ENCODE peak calls at places on chromosome 3, in five cellular contexts. L is colonic mucosa, Q is endodermal cell, Y is Karpas-422, X is GM23248. K is an unnamed sample.

GRCh38 chr3:185153170-185153733 is 392 bp upstream of the C3orf70 start:
- DNase-seq in L (peak; percentile 40), Q (peak; percentile 86), Y (no peak), X (no peak), K (no peak)

GRCh38 chr3:105253225-105253624 is 113.5 kb upstream of the ALCAM start:
- DNase-seq in L (no peak), Q (no peak), Y (no peak), X (no peak), K (peak; percentile 47)

GRCh38 chr3:71694358-71694999 is 30.7 kb downstream of the EIF4E3 start:
- DNase-seq in L (peak; percentile 34), Q (no peak), Y (no peak), X (peak; percentile 78), K (peak; percentile 68)

GRCh38 chr3:33636125-33636855 is 81.8 kb downstream of the CLASP2 start:
- DNase-seq in L (no peak), Q (no peak), Y (peak; percentile 88), X (peak; percentile 79), K (peak; percentile 59)

GRCh38 chr3:94314218-94314883 is 251.5 kb downstream of the NSUN3 start:
- DNase-seq in L (no peak), Q (no peak), Y (no peak), X (no peak), K (no peak)

GRCh38 chr3:67540198-67540894 is 114.1 kb downstream of the SUCLG2 start:
- DNase-seq in L (no peak), Q (peak; percentile 58), Y (no peak), X (no peak), K (no peak)

GRCh38 chr3:113684271-113684819 is 12.1 kb downstream of the USF3 start:
- DNase-seq in L (no peak), Q (no peak), Y (no peak), X (no peak), K (no peak)

GRCh38 chr3:149435936-149436885 is 38.3 kb upstream of the TM4SF4 start:
- DNase-seq in L (no peak), Q (no peak), Y (no peak), X (peak; percentile 38), K (no peak)

GRCh38 chr3:107670991-107671390 is 148.2 kb downstream of the BBX start:
- DNase-seq in L (no peak), Q (no peak), Y (no peak), X (peak; percentile 69), K (no peak)

DNA sequence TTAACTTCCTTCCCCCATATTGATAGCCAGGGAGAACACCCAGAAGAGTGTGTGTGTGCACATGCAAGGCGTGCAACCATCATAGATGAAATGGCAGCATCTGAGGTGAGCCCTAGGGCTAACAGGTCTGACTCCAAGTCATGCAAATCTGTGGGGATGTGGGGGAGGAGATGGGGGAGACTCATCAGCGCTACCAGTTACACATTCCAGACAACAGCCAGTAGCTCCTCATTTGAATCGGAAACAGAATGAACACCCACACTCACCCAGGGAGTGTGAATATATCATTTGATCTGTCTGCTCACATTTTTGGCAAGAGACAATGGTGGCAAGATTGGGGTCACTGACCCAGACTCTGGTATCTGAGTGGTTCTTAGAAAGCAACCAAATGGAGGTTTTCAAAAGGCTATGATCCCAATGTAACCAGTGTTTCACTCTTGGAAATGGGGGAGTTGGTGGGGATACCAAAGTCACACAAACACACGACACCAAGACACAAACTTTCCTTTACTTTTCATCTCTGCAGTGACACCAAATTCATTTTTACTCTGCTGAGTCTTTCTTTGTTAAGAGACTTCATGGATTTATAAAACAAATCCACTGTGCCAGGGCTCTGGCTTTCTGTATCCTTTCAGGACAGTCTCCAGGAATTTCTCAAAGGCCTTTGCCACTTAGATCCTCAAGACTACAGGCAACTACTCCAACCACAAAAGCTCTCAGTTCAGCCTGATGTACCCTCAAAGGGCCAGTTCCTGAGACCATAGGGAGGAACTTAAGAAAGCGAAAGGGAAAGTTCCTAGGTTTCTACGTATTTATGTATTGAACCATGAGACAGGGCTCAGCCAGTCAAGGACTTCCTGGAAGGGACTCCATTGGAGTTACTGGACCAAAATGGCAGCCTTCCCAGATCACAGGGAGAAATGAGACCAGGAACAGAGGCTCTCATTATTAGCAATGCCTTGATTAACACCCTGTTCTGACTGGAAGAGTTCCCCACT is 2.2 kb downstream of the CDCP1 start:
- DNase-seq in L (no peak), Q (no peak), Y (no peak), X (no peak), K (peak; percentile 71)
- H3K4me3 ChIP-seq in L (peak overlapping the region; percentile 58), Q (no peak overlapping the region), Y (no peak overlapping the region), X (no peak overlapping the region), K (peak overlapping the region; percentile 29)

GRCh38 chr3:194268659-194269487 is 82.3 kb downstream of the CPN2 start:
- DNase-seq in L (no peak), Q (peak; percentile 38), Y (no peak), X (no peak), K (no peak)
- H3K4me1 ChIP-seq in L (no peaks in the 10 kb centered on the region), Q (peaks cover 7% of the 10 kb centered on the region), Y (no peaks in the 10 kb centered on the region), X (peaks cover 25% of the 10 kb centered on the region), K (peaks cover 29% of the 10 kb centered on the region)

DNA sequence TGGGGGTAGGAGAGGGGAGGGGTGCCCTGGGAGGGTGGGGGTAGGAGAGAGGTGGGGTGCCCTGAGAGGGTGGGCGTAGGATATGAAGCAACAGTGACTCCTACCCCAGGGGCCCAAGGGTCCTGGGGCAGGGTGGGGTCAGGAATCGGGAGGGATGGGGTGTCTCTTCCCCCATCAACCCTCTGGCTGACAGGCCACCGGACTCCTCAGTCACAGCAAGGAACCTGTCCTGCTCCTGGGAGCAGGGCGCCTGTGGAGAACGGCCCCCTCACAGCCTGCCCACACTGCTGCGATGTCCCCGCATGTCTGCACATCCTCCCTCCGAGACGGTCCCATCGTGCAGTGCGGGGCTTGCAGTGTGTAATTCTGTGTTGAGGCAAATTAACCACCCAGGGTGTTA is 2.7 kb downstream of the TM4SF19 start:
- DNase-seq in L (no peak), Q (peak; percentile 37), Y (no peak), X (no peak), K (no peak)
- H3K9ac ChIP-seq in L (no peak overlapping the region), Q (no peak overlapping the region), Y (no peak overlapping the region), X (no peak overlapping the region), K (no peak overlapping the region)

GRCh38 chr3:101081446-101081845 is 88.2 kb upstream of the ABI3BP start:
- DNase-seq in L (no peak), Q (no peak), Y (no peak), X (no peak), K (no peak)
- H3K4me3 ChIP-seq in L (no peak overlapping the region), Q (no peak overlapping the region), Y (no peak overlapping the region), X (no peak overlapping the region), K (no peak overlapping the region)

GRCh38 chr3:123684636-123685035 is 99.8 kb upstream of the HACD2 start:
- DNase-seq in L (no peak), Q (no peak), Y (no peak), X (no peak), K (no peak)
- H3K4me1 ChIP-seq in L (no peaks in the 10 kb centered on the region), Q (no peaks in the 10 kb centered on the region), Y (no peaks in the 10 kb centered on the region), X (peaks cover 22% of the 10 kb centered on the region), K (peaks cover 31% of the 10 kb centered on the region)

DNA sequence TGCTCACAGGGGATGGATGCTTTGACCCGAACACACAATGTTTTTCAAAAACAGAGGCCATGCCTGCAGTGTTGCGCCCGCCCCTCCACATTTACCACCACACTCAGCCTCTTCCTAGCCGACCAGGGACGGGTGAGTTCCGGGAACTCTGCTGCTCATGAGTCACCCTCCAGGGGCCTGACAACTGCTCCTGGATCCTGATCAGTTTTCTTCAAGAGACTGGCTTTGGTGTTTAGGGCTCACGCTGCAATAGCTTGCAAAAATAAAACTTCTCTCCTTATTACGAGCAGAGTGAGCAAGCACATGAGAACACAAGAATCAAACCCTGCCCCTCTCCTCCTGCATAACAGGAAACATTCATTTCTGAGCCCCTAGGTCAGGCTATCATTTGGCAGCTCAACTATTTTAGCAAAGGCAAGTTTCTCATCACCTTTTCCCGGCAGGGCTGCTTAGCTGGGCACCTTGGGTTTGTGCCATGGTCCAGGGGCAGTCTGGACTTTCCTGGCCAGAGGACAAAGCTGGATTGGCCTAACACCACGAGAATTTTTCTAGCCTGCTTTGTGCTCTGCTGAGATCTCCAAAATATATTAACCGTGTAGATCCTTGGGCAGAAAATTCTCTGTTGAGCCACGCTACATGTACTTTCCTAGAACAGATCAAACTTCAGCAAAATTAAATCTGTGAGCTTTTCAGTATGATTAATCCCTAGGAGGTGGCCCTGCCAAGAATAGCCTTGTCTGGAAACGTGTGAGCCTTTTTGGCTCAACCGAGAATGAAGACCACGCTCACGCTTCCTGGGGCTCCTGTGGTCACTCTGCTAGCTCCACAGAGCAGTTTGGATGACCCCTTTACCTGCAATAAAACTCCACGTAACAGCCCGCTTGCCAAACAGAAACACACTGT is 52.7 kb upstream of the SPATA12 start:
- DNase-seq in L (peak; percentile 46), Q (peak; percentile 71), Y (peak; percentile 61), X (peak; percentile 94), K (peak; percentile 88)
- H3K9ac ChIP-seq in L (no peak overlapping the region), Q (no peak overlapping the region), Y (peak overlapping the region; percentile 55), X (peak overlapping the region; percentile 75), K (peak overlapping the region; percentile 69)

GRCh38 chr3:157819415-157819814 is 286.8 kb downstream of the SHOX2 start:
- DNase-seq in L (no peak), Q (no peak), Y (no peak), X (peak; percentile 8), K (no peak)

GRCh38 chr3:157823050-157823449 is 283.2 kb downstream of the SHOX2 start:
- DNase-seq in L (no peak), Q (no peak), Y (no peak), X (no peak), K (no peak)

GRCh38 chr3:157824281-157824680 is 281.9 kb downstream of the SHOX2 start:
- DNase-seq in L (no peak), Q (no peak), Y (no peak), X (no peak), K (no peak)

GRCh38 chr3:157816296-157816695 is 289.9 kb downstream of the SHOX2 start:
- DNase-seq in L (no peak), Q (no peak), Y (no peak), X (no peak), K (no peak)

DNA sequence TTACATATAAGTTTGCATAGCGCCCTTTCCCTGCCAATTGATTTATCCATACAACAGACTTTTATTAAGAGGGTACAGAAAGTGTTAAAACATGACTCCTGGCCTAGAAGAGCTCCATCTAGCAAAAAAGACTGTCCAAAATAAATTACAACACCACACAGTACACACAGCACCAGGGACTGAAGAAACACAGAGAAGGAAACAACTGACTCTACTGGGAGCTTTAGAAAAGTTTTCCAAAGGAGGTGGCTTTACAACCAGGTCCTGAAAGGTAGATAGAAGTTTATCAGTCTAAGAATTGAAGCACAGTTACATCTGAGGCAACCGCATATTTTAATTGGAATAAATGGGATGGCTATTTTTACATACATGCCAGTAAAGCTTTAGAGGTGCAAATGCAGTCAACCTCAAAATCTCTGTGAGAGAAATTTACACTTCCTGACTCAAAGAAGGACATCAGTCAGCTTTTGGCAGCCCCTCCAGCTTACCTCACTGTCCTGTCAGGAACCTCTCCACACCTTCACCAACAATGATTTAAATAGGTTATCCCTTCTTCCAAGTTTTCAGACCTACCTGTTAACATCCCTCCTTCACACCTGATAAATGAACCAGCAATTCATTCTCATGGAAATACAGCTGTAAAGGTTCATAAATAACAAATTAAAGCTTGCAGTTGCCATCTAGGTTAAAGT is 286.2 kb downstream of the SHOX2 start:
- DNase-seq in L (no peak), Q (no peak), Y (no peak), X (no peak), K (no peak)
- H3K4me3 ChIP-seq in L (no peak overlapping the region), Q (no peak overlapping the region), Y (no peak overlapping the region), X (no peak overlapping the region), K (no peak overlapping the region)

K was measured in astrocyte.